ENCODE peak calls at places on chromosomes 2 and 18, in five cellular contexts. P is RWPE1, E is pancreas, I is psoas muscle, D is A549. X is an unnamed sample.

GRCh38 chr2:233976690-233977294 is 59.6 kb downstream of the TRPM8 start:
- DNase-seq in P (peak), E (no peak), I (no peak), D (peak), X (no peak)

GRCh38 chr2:59701271-59701994 is 852.0 kb downstream of the BCL11A start:
- DNase-seq in P (no peak), E (no peak), I (no peak), D (no peak), X (no peak)

GRCh38 chr2:74935883-74936483 is 22.5 kb upstream of the POLE4 start:
- DNase-seq in P (peak), E (no peak), I (no peak), D (no peak), X (no peak)

GRCh38 chr2:28394331-28394877 is 1.7 kb downstream of the FOSL2 start:
- DNase-seq in P (no peak), E (peak), I (peak), D (peak), X (no peak)

GRCh38 chr2:127584516-127585033 is 49.1 kb downstream of the MYO7B start:
- DNase-seq in P (no peak), E (no peak), I (no peak), D (no peak), X (peak)

GRCh38 chr2:119248751-119249150 is 25.1 kb downstream of the STEAP3 start:
- DNase-seq in P (no peak), E (no peak), I (no peak), D (no peak), X (no peak)

GRCh38 chr2:9207641-9208301 is 1.2 kb downstream of the ASAP2 start:
- DNase-seq in P (peak), E (peak), I (peak), D (peak), X (no peak)

GRCh38 chr18:49697757-49698595 is 115.4 kb downstream of the ACAA2 start:
- DNase-seq in P (no peak), E (no peak), I (peak), D (no peak), X (no peak)

GRCh38 chr2:136378712-136379595 is 261.0 kb upstream of the CXCR4 start:
- DNase-seq in P (peak), E (no peak), I (peak), D (peak), X (no peak)

GRCh38 chr2:130836501-130837174 is at the start of gene ARHGEF4:
- DNase-seq in P (peak), E (peak), I (no peak), D (peak), X (no peak)

GRCh38 chr18:36756262-36756661 is 72.5 kb downstream of the TPGS2 start:
- DNase-seq in P (no peak), E (no peak), I (no peak), D (no peak), X (no peak)

GRCh38 chr2:88067189-88067588 is 436 bp upstream of the SMYD1 start:
- DNase-seq in P (no peak), E (no peak), I (peak), D (no peak), X (no peak)

GRCh38 chr18:45509535-45509934 is 105.7 kb upstream of the SLC14A2 start:
- DNase-seq in P (no peak), E (no peak), I (no peak), D (no peak), X (no peak)

GRCh38 chr2:159226059-159226461 is 60.4 kb downstream of the WDSUB1 start:
- DNase-seq in P (peak), E (no peak), I (no peak), D (peak), X (no peak)

GRCh38 chr2:199792381-199792780 is 58.6 kb downstream of the FTCDNL1 start:
- DNase-seq in P (no peak), E (no peak), I (no peak), D (no peak), X (no peak)

GRCh38 chr2:238174291-238174690 is 15.5 kb downstream of the ERFE start:
- DNase-seq in P (no peak), E (no peak), I (no peak), D (no peak), X (no peak)

GRCh38 chr2:238172439-238172838 is 13.7 kb downstream of the ERFE start:
- DNase-seq in P (no peak), E (no peak), I (no peak), D (no peak), X (no peak)

GRCh38 chr2:238174701-238175100 is 15.9 kb downstream of the ERFE start:
- DNase-seq in P (no peak), E (no peak), I (no peak), D (no peak), X (no peak)

GRCh38 chr2:238171575-238172187 is 12.9 kb downstream of the ERFE start:
- DNase-seq in P (no peak), E (no peak), I (no peak), D (no peak), X (no peak)

DNA sequence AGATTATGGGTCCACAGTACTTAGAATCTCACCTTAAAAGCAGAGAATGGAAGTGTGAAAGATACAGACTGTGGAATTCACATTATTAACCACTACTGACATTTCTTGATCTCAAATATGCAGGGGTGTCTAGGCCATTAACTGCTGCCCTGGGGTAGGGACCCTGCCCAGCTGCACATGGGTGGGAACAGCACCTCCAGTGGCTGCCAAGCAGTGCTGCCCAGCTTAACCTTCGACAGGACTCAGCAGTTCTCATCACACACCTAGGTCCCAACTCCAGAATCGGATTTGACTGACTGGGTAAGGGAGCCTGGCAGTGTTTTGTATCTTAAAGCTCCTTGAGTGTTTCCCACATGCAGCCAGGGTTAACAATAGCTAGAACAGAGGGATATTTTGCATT is 14.9 kb downstream of the ERFE start:
- DNase-seq in P (no peak), E (no peak), I (no peak), D (no peak), X (no peak)
- TF ChIP-seq CTCF in P (no peak), E (no peak), I (no peak), D (no peak), X (no peak)

DNA sequence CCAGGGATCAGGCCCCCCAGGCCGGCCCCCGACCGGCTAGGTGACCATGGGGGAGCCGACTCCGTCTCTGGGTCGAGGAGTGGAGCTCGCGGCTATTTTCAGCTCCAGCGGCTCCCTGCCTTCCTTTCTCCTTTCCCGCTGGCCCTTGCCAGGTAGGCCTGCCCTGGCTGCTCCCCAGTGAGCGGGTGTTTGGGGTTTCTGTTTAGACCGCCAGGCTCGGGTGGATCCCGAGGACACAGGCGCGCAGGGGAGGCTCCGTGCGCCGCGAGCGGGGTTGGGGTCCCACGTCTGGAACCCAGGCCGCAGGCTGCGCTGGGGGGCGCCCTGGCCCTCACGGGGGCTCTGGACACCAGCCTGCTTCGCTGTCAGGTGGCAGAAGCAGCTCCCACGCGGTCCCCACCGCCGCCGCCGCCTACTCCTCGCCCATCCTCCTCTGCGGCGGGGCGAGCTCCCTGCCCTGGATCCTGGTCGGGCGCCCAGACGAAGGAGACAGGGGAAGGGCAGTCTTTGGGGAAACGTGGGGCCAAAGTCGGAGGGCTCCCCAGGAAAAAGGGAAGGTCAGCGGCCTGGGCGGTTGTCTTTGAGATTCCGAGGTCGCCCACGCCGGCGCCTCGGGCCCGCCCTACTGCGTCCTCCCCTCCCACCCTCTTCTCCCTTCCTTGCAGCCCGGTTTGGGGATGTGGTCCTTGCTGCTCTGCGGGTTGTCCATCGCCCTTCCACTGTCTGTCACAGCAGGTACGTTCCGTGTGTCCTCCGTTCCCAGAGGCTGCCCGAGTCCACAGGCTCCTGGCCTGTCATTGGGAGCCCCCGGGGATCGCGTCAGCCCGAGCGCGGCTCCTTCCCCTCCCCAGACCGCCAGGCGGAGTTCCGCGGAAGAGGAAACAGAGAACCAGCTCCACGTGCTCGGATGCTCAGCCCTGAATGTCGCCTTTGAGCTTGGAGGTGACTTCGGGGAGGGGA is 648 bp downstream of the IL1RL2 start:
- DNase-seq in P (peak), E (peak), I (peak), D (no peak), X (no peak)
- TF ChIP-seq CTCF in P (peak), E (no peak), I (peak), D (no peak), X (no peak)

GRCh38 chr2:42954227-42954962 is 162.0 kb upstream of the HAAO start:
- DNase-seq in P (no peak), E (no peak), I (no peak), D (no peak), X (no peak)
- TF ChIP-seq CTCF in P (no peak), E (no peak), I (no peak), D (no peak), X (no peak)

GRCh38 chr2:183037281-183037659 is 987 bp downstream of the NCKAP1 start:
- DNase-seq in P (peak), E (no peak), I (no peak), D (no peak), X (no peak)
- TF ChIP-seq CTCF in P (no peak), E (no peak), I (no peak), D (no peak), X (no peak)

X was measured in activated B cell treated with CpG ODN at 0.5 μM for 24 hours.